ENCODE peak calls at places on chromosomes 1 and 21, in nine cellular contexts. Y is breast epithelium; T is activated CD4-positive, CD25-positive, alpha-beta regulatory T cell; M is HS-5; S is occipital lobe; K is neural crest cell; O is stimulated activated CD4-positive, alpha-beta T cell treated with anti-CD3 and anti-CD28 coated beads, Interleukin-4, amount 100 ng/mL, for 48 hours; E is activated CD4-positive, alpha-beta T cell treated with anti-CD3 and anti-CD28 coated beads, Interleukin-2, amount 50 U/mL, for 1 hour; I is PC-3. H is an unnamed sample.

GRCh38 chr1:155940531-155940992 is 876 bp upstream of the RXFP4 start:
- DNase-seq in T (no peak), S (no peak), Y (no peak), E (no peak), K (no peak), I (peak), O (no peak), M (no peak), H (peak)

GRCh38 chr1:67535474-67535873 is 105.3 kb upstream of the SERBP1 start:
- DNase-seq in K (peak), E (peak), T (peak), I (peak), Y (peak), O (peak), M (peak), S (peak), H (peak)

GRCh38 chr21:41725421-41726021 is 41.3 kb downstream of the RIPK4 start:
- DNase-seq in T (no peak), K (no peak), M (no peak), E (no peak), I (no peak), Y (no peak), O (no peak), S (no peak), H (no peak)

GRCh38 chr1:199857103-199857502 is 170.4 kb upstream of the NR5A2 start:
- DNase-seq in E (no peak), O (no peak), S (no peak), Y (no peak), T (no peak), K (no peak), M (peak), I (no peak), H (no peak)

GRCh38 chr1:25468037-25468436 is 37.3 kb downstream of the MACO1 start:
- DNase-seq in S (no peak), Y (no peak), M (no peak), E (no peak), K (no peak), O (no peak), I (no peak), T (no peak), H (no peak)

GRCh38 chr1:34066921-34067603 is 98.0 kb downstream of the CSMD2 start:
- DNase-seq in K (no peak), I (no peak), Y (no peak), S (no peak), T (no peak), M (peak), E (no peak), O (no peak), H (no peak)

GRCh38 chr1:9443913-9444445 is 95.3 kb upstream of the SLC25A33 start:
- DNase-seq in O (no peak), Y (no peak), I (no peak), M (no peak), T (no peak), S (no peak), E (no peak), K (peak), H (peak)

GRCh38 chr1:95578462-95578861 is 344.5 kb downstream of the RWDD3 start:
- DNase-seq in M (peak), K (no peak), S (no peak), Y (no peak), I (no peak), O (no peak), E (no peak), T (no peak), H (no peak)

GRCh38 chr1:168708698-168709406 is 20.2 kb downstream of the DPT start:
- DNase-seq in T (no peak), M (no peak), I (peak), S (no peak), Y (no peak), K (no peak), O (no peak), E (no peak), H (no peak)

GRCh38 chr1:208100906-208101305 is 143.3 kb downstream of the PLXNA2 start:
- DNase-seq in S (no peak), I (no peak), E (no peak), O (no peak), K (no peak), Y (no peak), T (no peak), M (no peak), H (no peak)

GRCh38 chr1:52706941-52707926 is 9.1 kb upstream of the COA7 start:
- DNase-seq in O (no peak), S (no peak), Y (no peak), E (no peak), I (peak), M (no peak), K (no peak), T (no peak), H (no peak)

GRCh38 chr21:33825898-33826297 is 89.7 kb downstream of the ATP5PO start:
- DNase-seq in I (no peak), T (no peak), S (no peak), Y (no peak), K (no peak), M (no peak), E (no peak), O (no peak), H (peak)

GRCh38 chr21:36854391-36854790 is 112.1 kb downstream of the HLCS start:
- DNase-seq in S (peak), I (peak), E (no peak), T (no peak), M (no peak), Y (no peak), O (no peak), K (peak), H (peak)

GRCh38 chr1:113677250-113678158 is 81.8 kb downstream of the PHTF1 start:
- DNase-seq in Y (no peak), E (no peak), I (peak), O (no peak), M (no peak), K (no peak), T (no peak), S (no peak), H (peak)

GRCh38 chr1:203871114-203871875 is 9.9 kb downstream of the SNRPE start:
- DNase-seq in I (peak), S (peak), K (peak), T (no peak), E (no peak), Y (no peak), O (no peak), M (peak), H (peak)

GRCh38 chr1:60823151-60823550 is 259.2 kb upstream of the NFIA start:
- DNase-seq in T (no peak), I (no peak), M (no peak), K (no peak), S (no peak), O (no peak), E (no peak), Y (no peak), H (no peak)

GRCh38 chr1:110485725-110486124 is 33.2 kb downstream of the KCNA10 start:
- DNase-seq in M (no peak), T (no peak), E (no peak), O (no peak), K (no peak), I (no peak), S (no peak), Y (no peak), H (no peak)

GRCh38 chr1:15089244-15089992 is 64.1 kb upstream of the TMEM51 start:
- DNase-seq in E (no peak), I (peak), T (no peak), M (no peak), K (no peak), Y (no peak), S (no peak), O (no peak), H (no peak)

GRCh38 chr1:3061981-3062615 is 6.9 kb upstream of the PRDM16 start:
- DNase-seq in T (no peak), K (no peak), O (no peak), M (no peak), I (peak), Y (peak), S (no peak), E (no peak), H (no peak)

GRCh38 chr1:22428672-22429071 is 23.0 kb upstream of the ZBTB40 start:
- DNase-seq in E (no peak), O (no peak), I (peak), Y (no peak), T (no peak), M (no peak), K (no peak), S (no peak), H (peak)

GRCh38 chr1:196181594-196181878 is 426.7 kb downstream of the KCNT2 start:
- DNase-seq in T (no peak), K (no peak), M (no peak), S (no peak), E (no peak), I (no peak), Y (no peak), O (no peak), H (no peak)

GRCh38 chr1:9872430-9873165 is 37.5 kb downstream of the CTNNBIP1 start:
- DNase-seq in E (no peak), I (peak), O (no peak), T (no peak), M (no peak), S (no peak), Y (no peak), K (no peak), H (no peak)

GRCh38 chr21:42360317-42360716 is 6.0 kb downstream of the TFF1 start:
- DNase-seq in E (no peak), I (peak), Y (no peak), O (no peak), T (no peak), K (no peak), S (no peak), M (no peak), H (no peak)

GRCh38 chr1:52195161-52195560 is 53.3 kb downstream of the ZFYVE9 start:
- DNase-seq in Y (no peak), M (no peak), T (no peak), K (no peak), S (no peak), E (no peak), I (no peak), O (no peak), H (no peak)

GRCh38 chr1:41420351-41420750 is 59.1 kb downstream of the FOXO6 start:
- DNase-seq in K (no peak), Y (no peak), M (no peak), I (no peak), S (no peak), E (no peak), O (no peak), T (no peak), H (no peak)